ENCODE peak calls at places on chromosome 9, in ten cellular contexts. N is suprapubic skin, H is AG09309, X is prostate gland, O is BE2C, A is mucosa of descending colon, Y is dorsolateral prefrontal cortex, R is lung, V is lower lobe of right lung, I is fibroblast of mammary gland. E is an unnamed sample.

GRCh38 chr9:85421641-85422040 is 320.1 kb downstream of the AGTPBP1 start:
- DNase-seq in Y (no peak), V (no peak), I (no peak), R (no peak), N (no peak), O (no peak), X (no peak), A (no peak), H (no peak), E (peak)

GRCh38 chr9:6414291-6414690 is 1.3 kb downstream of the UHRF2 start:
- DNase-seq in I (peak), R (no peak), X (no peak), A (no peak), H (peak), N (no peak), V (no peak), O (no peak), Y (no peak), E (no peak)

GRCh38 chr9:25353783-25354182 is 324.5 kb downstream of the TUSC1 start:
- DNase-seq in H (no peak), X (no peak), O (no peak), Y (no peak), V (no peak), N (no peak), I (no peak), R (no peak), A (no peak), E (no peak)

GRCh38 chr9:134330590-134330989 is 4.3 kb downstream of the RXRA start:
- DNase-seq in X (no peak), A (no peak), I (no peak), O (no peak), N (no peak), R (no peak), V (no peak), H (no peak), Y (no peak), E (no peak)

GRCh38 chr9:138051586-138052321 is 174.2 kb downstream of the CACNA1B start:
- DNase-seq in X (no peak), R (no peak), V (no peak), I (no peak), Y (peak), N (no peak), H (no peak), A (no peak), O (no peak), E (no peak)

GRCh38 chr9:84371737-84372136 is 31.2 kb upstream of the SLC28A3 start:
- DNase-seq in X (no peak), H (peak), I (peak), A (no peak), Y (no peak), O (no peak), V (no peak), N (no peak), R (peak), E (peak)

GRCh38 chr9:656918-657583 is 184.4 kb upstream of the DMRT1 start:
- DNase-seq in A (no peak), H (no peak), R (no peak), X (no peak), V (no peak), Y (no peak), I (no peak), N (no peak), O (no peak), E (no peak)

GRCh38 chr9:21728781-21729180 is 73.7 kb upstream of the MTAP start:
- DNase-seq in R (no peak), H (no peak), A (no peak), X (no peak), O (no peak), Y (no peak), I (peak), N (no peak), V (no peak), E (no peak)

GRCh38 chr9:131395745-131396479 is 2.0 kb downstream of the PRRC2B start:
- DNase-seq in H (no peak), Y (peak), X (no peak), I (no peak), N (no peak), R (no peak), A (no peak), V (no peak), O (no peak), E (no peak)

GRCh38 chr9:16726023-16726422 is 144.4 kb downstream of the BNC2 start:
- DNase-seq in H (no peak), A (no peak), R (no peak), Y (no peak), X (no peak), I (peak), O (no peak), N (no peak), V (no peak), E (no peak)

GRCh38 chr9:136645903-136646754 is 16.6 kb upstream of the EGFL7 start:
- DNase-seq in N (no peak), A (peak), V (peak), Y (no peak), R (no peak), I (no peak), H (no peak), X (no peak), O (peak), E (no peak)

GRCh38 chr9:89916001-89916635 is 311.3 kb downstream of the GADD45G start:
- DNase-seq in R (no peak), X (no peak), O (no peak), Y (no peak), V (no peak), I (no peak), N (no peak), H (no peak), A (no peak), E (no peak)

GRCh38 chr9:5042661-5043178 is 57.6 kb downstream of the JAK2 start:
- DNase-seq in N (no peak), Y (no peak), V (no peak), O (no peak), X (no peak), H (no peak), I (no peak), R (no peak), A (no peak), E (no peak)

GRCh38 chr9:107569171-107569570 is 79.6 kb upstream of the KLF4 start:
- DNase-seq in X (no peak), R (no peak), I (peak), A (no peak), H (no peak), O (no peak), V (no peak), N (no peak), Y (no peak), E (no peak)

GRCh38 chr9:71758785-71759184 is 9.5 kb downstream of the CEMIP2 start:
- DNase-seq in O (no peak), I (peak), H (no peak), V (no peak), N (no peak), Y (no peak), X (peak), R (no peak), A (no peak), E (no peak)

GRCh38 chr9:90847971-90848370 is 46.4 kb downstream of the SYK start:
- DNase-seq in I (no peak), H (no peak), Y (no peak), X (no peak), A (no peak), V (no peak), R (no peak), N (no peak), O (no peak), E (no peak)

GRCh38 chr9:119318371-119318770 is 50.9 kb downstream of the BRINP1 start:
- DNase-seq in X (peak), R (no peak), A (no peak), H (no peak), N (no peak), O (no peak), I (no peak), V (no peak), Y (peak), E (no peak)

GRCh38 chr9:130117816-130118632 is 54.2 kb upstream of the NCS1 start:
- DNase-seq in A (no peak), X (no peak), N (no peak), V (no peak), H (no peak), R (no peak), Y (no peak), I (peak), O (no peak), E (no peak)

GRCh38 chr9:134049236-134049635 is 18.6 kb downstream of the BRD3 start:
- DNase-seq in H (no peak), O (no peak), A (no peak), Y (peak), N (no peak), V (no peak), X (peak), I (no peak), R (no peak), E (no peak)

GRCh38 chr9:132372177-132373095 is 17.6 kb upstream of the SETX start:
- DNase-seq in O (peak), V (peak), R (no peak), X (no peak), A (no peak), N (peak), I (no peak), Y (no peak), H (no peak), E (no peak)

GRCh38 chr9:113464672-113465271 is 1.2 kb downstream of the RGS3 start:
- DNase-seq in I (no peak), N (no peak), A (no peak), R (no peak), V (no peak), H (no peak), Y (no peak), X (no peak), O (no peak), E (no peak)

GRCh38 chr9:15885464-15885863 is 332.6 kb downstream of the CCDC171 start:
- DNase-seq in H (no peak), N (no peak), V (no peak), X (no peak), R (no peak), Y (no peak), O (no peak), I (no peak), A (no peak), E (no peak)

GRCh38 chr9:92298036-92298435 is 4.5 kb upstream of the IARS1 start:
- DNase-seq in X (no peak), Y (no peak), A (no peak), N (no peak), R (no peak), O (no peak), I (no peak), V (no peak), H (no peak), E (no peak)

GRCh38 chr9:33453286-33453882 is 6.0 kb upstream of the AQP3 start:
- DNase-seq in A (no peak), I (no peak), X (no peak), V (no peak), Y (no peak), O (no peak), R (no peak), N (no peak), H (no peak), E (no peak)
- H3K4me3 ChIP-seq in A (no peak), I (no peak), X (no peak), V (no peak), Y (no peak), O (no peak), R (no peak), N (no peak), H (no peak), E (no peak)

DNA sequence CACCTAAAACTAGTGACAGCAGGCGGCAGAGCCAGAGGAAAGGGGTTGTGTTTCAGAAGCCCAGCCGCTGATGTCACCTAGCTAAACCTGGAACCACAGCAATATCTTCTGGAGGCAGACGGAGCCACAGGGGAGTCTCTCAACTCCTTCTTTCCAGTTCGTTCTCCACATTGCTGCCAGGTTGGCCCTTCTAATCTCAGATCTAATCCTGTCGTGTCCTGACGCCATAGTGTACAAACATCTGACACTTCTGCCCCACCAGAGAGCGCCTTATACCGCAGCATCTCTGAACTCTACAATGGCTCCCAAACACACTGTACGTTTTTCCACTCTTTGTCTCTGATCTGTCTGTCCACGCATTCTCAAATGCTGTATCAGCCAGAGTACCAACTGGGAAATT is 240.0 kb downstream of the SMARCA2 start:
- DNase-seq in A (no peak), Y (no peak), I (no peak), H (no peak), N (no peak), V (no peak), X (no peak), O (no peak), R (no peak), E (no peak)
- TF ChIP-seq CTCF in A (no peak), Y (no peak), I (no peak), H (no peak), N (no peak), V (no peak), X (no peak), O (peak), R (no peak), E (no peak)

GRCh38 chr9:98815552-98815951 is 8.1 kb downstream of the GALNT12 start:
- DNase-seq in V (no peak), Y (no peak), I (no peak), R (no peak), H (no peak), N (no peak), A (no peak), O (no peak), X (no peak), E (no peak)
- H3K4me3 ChIP-seq in V (no peak), Y (peak), I (no peak), R (no peak), H (no peak), N (no peak), A (no peak), O (no peak), X (no peak), E (no peak)

DNA sequence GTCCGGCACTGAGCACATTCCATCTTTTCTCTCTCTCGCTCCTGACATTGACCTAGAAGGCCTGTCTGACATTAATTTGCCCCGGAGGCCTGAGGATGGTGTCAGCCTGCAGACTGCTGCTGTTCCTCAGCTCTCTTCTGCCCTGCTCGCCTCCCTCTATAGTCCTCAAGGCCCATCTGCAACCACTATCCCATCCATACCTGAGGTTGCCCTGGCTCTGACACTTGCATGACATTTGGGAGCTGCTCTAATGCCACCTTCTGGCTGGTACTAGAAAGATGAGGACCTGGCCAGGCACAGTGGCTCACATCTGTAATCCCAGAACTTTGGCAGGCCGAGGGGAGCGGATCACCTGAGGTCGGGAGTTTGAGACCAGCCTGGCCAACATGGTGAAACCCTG is 38.6 kb upstream of the GGTA1 start:
- DNase-seq in X (no peak), I (no peak), N (no peak), O (no peak), R (no peak), Y (no peak), H (no peak), A (no peak), V (no peak), E (no peak)
- TF ChIP-seq CTCF in X (no peak), I (no peak), N (no peak), O (peak), R (no peak), Y (peak), H (peak), A (no peak), V (no peak), E (no peak)

GRCh38 chr9:20623748-20624124 is 1.4 kb upstream of the MLLT3 start:
- DNase-seq in R (no peak), H (no peak), A (no peak), Y (no peak), X (no peak), O (no peak), V (no peak), N (no peak), I (no peak), E (no peak)

GRCh38 chr9:20622330-20623020 is at the start of gene MLLT3:
- DNase-seq in V (peak), O (peak), Y (peak), A (peak), N (peak), I (peak), H (peak), X (peak), R (peak), E (peak)

GRCh38 chr9:20623021-20623747 is 885 bp upstream of the MLLT3 start:
- DNase-seq in R (peak), A (peak), I (no peak), H (no peak), V (peak), X (peak), Y (peak), O (no peak), N (peak), E (no peak)

GRCh38 chr9:20625003-20625349 is 2.7 kb upstream of the MLLT3 start:
- DNase-seq in V (no peak), X (no peak), H (no peak), A (no peak), I (no peak), Y (no peak), R (no peak), N (no peak), O (no peak), E (no peak)

GRCh38 chr9:20624201-20625002 is 2.1 kb upstream of the MLLT3 start:
- DNase-seq in R (peak), O (peak), H (no peak), N (no peak), V (peak), Y (peak), A (peak), I (peak), X (peak), E (peak)
- H3K4me3 ChIP-seq in R (no peak), O (peak), H (peak), N (peak), V (peak), Y (peak), A (no peak), I (peak), X (peak), E (peak)

GRCh38 chr9:81082251-81082650 is 607.1 kb downstream of the TLE1 start:
- DNase-seq in A (no peak), X (no peak), I (peak), H (peak), O (no peak), V (no peak), R (no peak), Y (no peak), N (no peak), E (no peak)

GRCh38 chr9:81080185-81080584 is 609.2 kb downstream of the TLE1 start:
- DNase-seq in A (no peak), N (no peak), H (no peak), V (no peak), O (no peak), R (no peak), Y (no peak), X (no peak), I (no peak), E (no peak)

GRCh38 chr9:81080900-81081299 is 608.4 kb downstream of the TLE1 start:
- DNase-seq in N (no peak), V (no peak), O (no peak), I (no peak), R (no peak), A (no peak), H (no peak), Y (no peak), X (no peak), E (no peak)

GRCh38 chr9:81083821-81084512 is 605.4 kb downstream of the TLE1 start:
- DNase-seq in I (peak), O (no peak), V (no peak), H (peak), A (no peak), Y (no peak), X (no peak), R (no peak), N (no peak), E (no peak)

GRCh38 chr9:81083062-81083461 is 606.3 kb downstream of the TLE1 start:
- DNase-seq in N (no peak), A (no peak), O (no peak), R (no peak), I (peak), Y (no peak), V (no peak), H (no peak), X (no peak), E (no peak)
- TF ChIP-seq CTCF in N (no peak), A (no peak), O (peak), R (no peak), I (peak), Y (no peak), V (no peak), H (peak), X (no peak), E (peak)

GRCh38 chr9:104984541-104984940 is 56.6 kb upstream of the ABCA1 start:
- DNase-seq in H (no peak), Y (no peak), I (no peak), R (no peak), A (no peak), O (no peak), V (no peak), X (no peak), N (no peak), E (no peak)

GRCh38 chr9:104984994-104985393 is 57.0 kb upstream of the ABCA1 start:
- DNase-seq in X (no peak), V (no peak), R (no peak), N (no peak), I (no peak), A (no peak), H (no peak), Y (no peak), O (no peak), E (no peak)

GRCh38 chr9:104988539-104988938 is 60.6 kb upstream of the ABCA1 start:
- DNase-seq in O (no peak), R (no peak), X (no peak), Y (no peak), H (no peak), V (no peak), I (peak), A (no peak), N (no peak), E (no peak)

GRCh38 chr9:104986096-104986495 is 58.1 kb upstream of the ABCA1 start:
- DNase-seq in X (no peak), V (no peak), N (no peak), Y (no peak), A (no peak), O (no peak), R (no peak), I (no peak), H (no peak), E (no peak)

DNA sequence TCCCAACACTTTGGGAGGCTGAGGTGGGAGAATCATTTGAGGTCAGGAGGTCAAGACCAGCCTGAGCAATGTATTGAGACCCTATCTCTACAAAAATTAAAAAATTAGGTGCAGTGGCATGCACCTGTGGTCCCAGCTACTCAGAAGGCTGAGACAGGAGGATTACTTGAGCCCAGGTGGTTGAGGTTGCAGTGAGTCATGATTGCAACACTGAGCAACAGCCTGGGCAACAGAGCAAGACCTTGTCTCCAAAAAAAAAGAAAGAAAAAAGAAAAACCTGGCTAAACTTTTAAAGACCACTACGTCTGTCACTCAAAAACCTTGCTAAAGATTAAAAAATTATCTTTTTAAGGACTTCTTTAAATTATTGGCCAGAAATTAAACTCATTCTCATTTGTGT is 59.8 kb upstream of the ABCA1 start:
- DNase-seq in O (no peak), Y (no peak), N (no peak), I (no peak), H (no peak), A (no peak), X (no peak), V (no peak), R (no peak), E (peak)
- H3K4me3 ChIP-seq in O (no peak), Y (no peak), N (no peak), I (no peak), H (no peak), A (no peak), X (no peak), V (no peak), R (no peak), E (no peak)

GRCh38 chr9:37311938-37312730 is 110.4 kb upstream of the GRHPR start:
- DNase-seq in H (no peak), O (no peak), I (peak), A (no peak), V (no peak), X (no peak), N (no peak), R (no peak), Y (no peak), E (no peak)

GRCh38 chr9:37309136-37309535 is 113.4 kb upstream of the GRHPR start:
- DNase-seq in A (no peak), R (no peak), H (no peak), X (no peak), N (no peak), V (no peak), I (peak), O (no peak), Y (no peak), E (no peak)
- TF ChIP-seq CTCF in A (no peak), R (no peak), H (peak), X (no peak), N (no peak), V (no peak), I (peak), O (peak), Y (no peak), E (peak)

E was measured in kidney epithelial cell.